ENCODE peak calls at places on chromosomes 16 and 17, in eight cellular contexts. I is H54, H is occipital lobe, U is coronary artery, W is GM13976, M is glutamatergic neuron, Z is psoas muscle, Q is aorta. L is an unnamed sample.

GRCh38 chr16:66590322-66590721 is 11.1 kb downstream of the CMTM2 start:
- DNase-seq in I (no peak), U (no peak), Z (no peak), M (no peak), H (no peak), Q (no peak), W (peak), L (no peak)

GRCh38 chr16:85261205-85261604 is 148.9 kb upstream of the CIBAR2 start:
- DNase-seq in Z (no peak), W (no peak), H (no peak), I (no peak), U (no peak), Q (no peak), M (no peak), L (no peak)

GRCh38 chr16:27240948-27241531 is 27.5 kb downstream of the NSMCE1 start:
- DNase-seq in Q (peak), H (no peak), Z (no peak), M (no peak), U (no peak), W (no peak), I (peak), L (peak)

GRCh38 chr16:54875443-54875842 is 55.2 kb upstream of the IRX5 start:
- DNase-seq in M (no peak), Q (no peak), Z (no peak), W (no peak), H (no peak), I (no peak), U (no peak), L (no peak)

GRCh38 chr16:65069090-65069489 is 52.8 kb downstream of the CDH11 start:
- DNase-seq in W (no peak), Q (no peak), H (no peak), I (no peak), U (no peak), Z (no peak), M (no peak), L (no peak)

GRCh38 chr17:19670906-19671305 is 22.4 kb downstream of the ALDH3A2 start:
- DNase-seq in M (no peak), I (no peak), H (no peak), Q (no peak), U (no peak), W (no peak), Z (no peak), L (no peak)

GRCh38 chr17:31339906-31340661 is 18.7 kb upstream of the EVI2A start:
- DNase-seq in Q (no peak), Z (no peak), I (no peak), W (no peak), H (peak), M (no peak), U (no peak), L (no peak)

GRCh38 chr16:15996432-15997109 is 47.2 kb downstream of the ABCC1 start:
- DNase-seq in W (no peak), H (no peak), I (peak), Q (peak), M (peak), U (no peak), Z (peak), L (peak)

GRCh38 chr16:86992587-86992986 is 324.6 kb downstream of the C16orf95 start:
- DNase-seq in Q (no peak), W (no peak), Z (no peak), H (no peak), I (no peak), U (no peak), M (peak), L (no peak)

GRCh38 chr16:49491736-49492089 is 118.1 kb downstream of the C16orf78 start:
- DNase-seq in H (peak), M (peak), W (no peak), I (no peak), U (no peak), Z (peak), Q (peak), L (peak)

GRCh38 chr17:29905879-29906167 is 24.2 kb downstream of the SSH2 start:
- DNase-seq in U (no peak), W (no peak), H (no peak), Z (no peak), M (no peak), Q (no peak), I (no peak), L (no peak)

GRCh38 chr16:67644038-67644437 is 906 bp upstream of the CARMIL2 start:
- DNase-seq in M (no peak), U (no peak), H (no peak), W (peak), Z (no peak), Q (no peak), I (no peak), L (no peak)

GRCh38 chr16:56673916-56674315 is 4.3 kb downstream of the MT1H start:
- DNase-seq in H (no peak), W (no peak), M (peak), Z (no peak), U (no peak), Q (no peak), I (no peak), L (no peak)

GRCh38 chr16:57830890-57831484 is 28.7 kb upstream of the KIFC3 start:
- DNase-seq in H (no peak), Q (no peak), W (no peak), M (no peak), I (no peak), U (no peak), Z (no peak), L (no peak)

GRCh38 chr16:8686031-8686621 is 11.7 kb downstream of the ABAT start:
- DNase-seq in W (no peak), U (no peak), M (peak), Z (no peak), Q (no peak), I (no peak), H (peak), L (no peak)

GRCh38 chr17:74778960-74779359 is 2.8 kb upstream of the NAT9 start:
- DNase-seq in Q (no peak), H (no peak), M (no peak), Z (no peak), U (no peak), I (no peak), W (no peak), L (no peak)

GRCh38 chr17:71392715-71393567 is 727.9 kb upstream of the SOX9 start:
- DNase-seq in Q (no peak), W (no peak), U (no peak), H (no peak), M (no peak), Z (no peak), I (no peak), L (no peak)

GRCh38 chr17:55366020-55366481 is 55.6 kb downstream of the MMD start:
- DNase-seq in M (no peak), H (no peak), U (no peak), I (no peak), Z (no peak), W (no peak), Q (no peak), L (no peak)

GRCh38 chr17:44971776-44972483 is 3.8 kb upstream of the C1QL1 start:
- DNase-seq in U (no peak), Q (no peak), M (no peak), Z (no peak), W (no peak), I (peak), H (peak), L (no peak)

GRCh38 chr16:1046271-1046955 is 26.1 kb upstream of the SSTR5 start:
- DNase-seq in Q (no peak), M (no peak), U (no peak), I (no peak), H (peak), Z (no peak), W (no peak), L (no peak)

GRCh38 chr16:74556375-74556922 is 50.5 kb downstream of the GLG1 start:
- DNase-seq in M (no peak), H (no peak), U (no peak), Q (no peak), Z (no peak), I (no peak), W (no peak), L (no peak)

GRCh38 chr16:66618588-66618987 is 14.1 kb downstream of the CMTM3 start:
- DNase-seq in Z (peak), W (no peak), M (no peak), I (peak), Q (peak), H (no peak), U (no peak), L (peak)

GRCh38 chr17:4986951-4987766 is at the start of gene CAMTA2:
- DNase-seq in U (peak), W (peak), I (peak), Q (peak), M (peak), H (peak), Z (peak), L (peak)

GRCh38 chr17:21353326-21354010 is 22.7 kb upstream of the KCNJ12 start:
- DNase-seq in U (no peak), I (no peak), M (no peak), W (no peak), H (no peak), Q (peak), Z (no peak), L (peak)

GRCh38 chr16:66154801-66155200 is 211.7 kb upstream of the CDH5 start:
- DNase-seq in M (no peak), I (no peak), H (no peak), W (no peak), Q (no peak), Z (no peak), U (no peak), L (no peak)

GRCh38 chr17:32350662-32351418 is 883 bp downstream of the ZNF207 start:
- DNase-seq in I (no peak), M (no peak), H (no peak), U (no peak), Q (no peak), Z (no peak), W (peak), L (no peak)

GRCh38 chr16:48329138-48329537 is 56.1 kb downstream of the SIAH1 start:
- DNase-seq in I (no peak), M (no peak), H (no peak), U (no peak), W (no peak), Z (no peak), Q (no peak), L (no peak)

L was measured in ovary.